ENCODE peak calls at places on chromosome 2, in eight cellular contexts. C is CD8-positive, alpha-beta memory T cell; Q is upper lobe of right lung; E is KG1; B is neural progenitor cell; D is NCI-H2171; A is cardiac fibroblast; L is activated CD8-positive, alpha-beta T cell treated with anti-CD3 and anti-CD28 coated beads for 36 hours. N is an unnamed sample.

GRCh38 chr2:202017940-202018339 is 15.7 kb upstream of the FZD7 start:
- DNase-seq in C (no peak), Q (no peak), E (no peak), B (no peak), D (no peak), A (no peak), L (no peak), N (no peak)

GRCh38 chr2:219887870-219888269 is 260.4 kb downstream of the SLC4A3 start:
- DNase-seq in C (no peak), Q (no peak), E (no peak), B (no peak), D (no peak), A (no peak), L (no peak), N (no peak)

GRCh38 chr2:219228026-219228744 is 1.3 kb downstream of the ATG9A start:
- DNase-seq in C (no peak), Q (no peak), E (no peak), B (no peak), D (no peak), A (peak; percentile 21), L (no peak), N (no peak)

GRCh38 chr2:68556384-68556783 is 87.0 kb upstream of the PROKR1 start:
- DNase-seq in C (no peak), Q (no peak), E (no peak), B (no peak), D (no peak), A (no peak), L (no peak), N (no peak)

GRCh38 chr2:206764673-206765241 is 371 bp downstream of the MDH1B start:
- DNase-seq in C (no peak), Q (no peak), E (no peak), B (no peak), D (no peak), A (no peak), L (no peak), N (no peak)

GRCh38 chr2:215609089-215610032 is 173.5 kb upstream of the FN1 start:
- DNase-seq in C (no peak), Q (no peak), E (no peak), B (no peak), D (no peak), A (peak; percentile 86), L (no peak), N (no peak)

GRCh38 chr2:217248312-217248935 is 388.6 kb upstream of the TNP1 start:
- DNase-seq in C (no peak), Q (peak; percentile 72), E (no peak), B (no peak), D (peak; percentile 87), A (no peak), L (no peak), N (peak; percentile 94)

GRCh38 chr2:228689049-228689448 is 507.6 kb upstream of the SPHKAP start:
- DNase-seq in C (no peak), Q (no peak), E (no peak), B (peak; percentile 80), D (no peak), A (peak; percentile 36), L (no peak), N (no peak)